ENCODE peak calls at places on chromosomes 11 and 22, in six cellular contexts. One of them, this sample, is unnamed.
A peak's percentile ranks its signal among the peaks of the same experiment; 100 is the strongest.

GRCh38 chr22:38401336-38402084 is 53.5 kb downstream of the KCNJ4 start:
- DNase-seq in stomach: no peak
- DNase-seq in psoas muscle: no peak
- DNase-seq in lower lobe of right lung: no peak
- DNase-seq in SK-N-SH: no peak
- DNase-seq in left lung: no peak
- DNase-seq in this sample: no peak

GRCh38 chr22:50500452-50500851 is 7.0 kb downstream of the LMF2 start:
- DNase-seq in stomach: no peak
- DNase-seq in psoas muscle: no peak
- DNase-seq in lower lobe of right lung: no peak
- DNase-seq in SK-N-SH: no peak
- DNase-seq in left lung: no peak
- DNase-seq in this sample: no peak

GRCh38 chr11:123616505-123617198 is 37.8 kb downstream of the SCN3B start:
- DNase-seq in stomach: no peak
- DNase-seq in psoas muscle: peak; percentile 84
- DNase-seq in lower lobe of right lung: no peak
- DNase-seq in SK-N-SH: peak; percentile 67
- DNase-seq in left lung: peak; percentile 35
- DNase-seq in this sample: no peak

GRCh38 chr11:115190196-115190595 is 314.0 kb downstream of the CADM1 start:
- DNase-seq in stomach: no peak
- DNase-seq in psoas muscle: no peak
- DNase-seq in lower lobe of right lung: no peak
- DNase-seq in SK-N-SH: no peak
- DNase-seq in left lung: no peak
- DNase-seq in this sample: no peak

GRCh38 chr11:94201004-94201465 is 72.4 kb downstream of the PANX1 start:
- DNase-seq in stomach: no peak
- DNase-seq in psoas muscle: no peak
- DNase-seq in lower lobe of right lung: no peak
- DNase-seq in SK-N-SH: no peak
- DNase-seq in left lung: no peak
- DNase-seq in this sample: no peak

GRCh38 chr22:21816787-21817496 is 50.5 kb downstream of the MAPK1 start:
- DNase-seq in stomach: no peak
- DNase-seq in psoas muscle: no peak
- DNase-seq in lower lobe of right lung: no peak
- DNase-seq in SK-N-SH: peak; percentile 20
- DNase-seq in left lung: no peak
- DNase-seq in this sample: peak; percentile 34

GRCh38 chr11:637593-638507 is 781 bp downstream of the DRD4 start:
- DNase-seq in stomach: no peak
- DNase-seq in psoas muscle: peak; percentile 51
- DNase-seq in lower lobe of right lung: no peak
- DNase-seq in SK-N-SH: peak; percentile 73
- DNase-seq in left lung: no peak
- DNase-seq in this sample: no peak

GRCh38 chr22:27443315-27443714 is 358.2 kb downstream of the MN1 start:
- DNase-seq in stomach: no peak
- DNase-seq in psoas muscle: peak; percentile 72
- DNase-seq in lower lobe of right lung: no peak
- DNase-seq in SK-N-SH: no peak
- DNase-seq in left lung: no peak
- DNase-seq in this sample: no peak

GRCh38 chr22:38109391-38110000 is 988 bp downstream of the BAIAP2L2 start:
- DNase-seq in stomach: no peak
- DNase-seq in psoas muscle: no peak
- DNase-seq in lower lobe of right lung: peak; percentile 44
- DNase-seq in SK-N-SH: no peak
- DNase-seq in left lung: no peak
- DNase-seq in this sample: no peak

GRCh38 chr22:29043906-29044575 is 17.6 kb downstream of the C22orf31 start:
- DNase-seq in stomach: no peak
- DNase-seq in psoas muscle: no peak
- DNase-seq in lower lobe of right lung: no peak
- DNase-seq in SK-N-SH: no peak
- DNase-seq in left lung: no peak
- DNase-seq in this sample: no peak

GRCh38 chr11:82979824-82980223 is 78.3 kb downstream of the DDIAS start:
- DNase-seq in stomach: no peak
- DNase-seq in psoas muscle: no peak
- DNase-seq in lower lobe of right lung: no peak
- DNase-seq in SK-N-SH: no peak
- DNase-seq in left lung: no peak
- DNase-seq in this sample: no peak

GRCh38 chr22:40033586-40034380 is 39.0 kb downstream of the FAM83F start:
- DNase-seq in stomach: no peak
- DNase-seq in psoas muscle: no peak
- DNase-seq in lower lobe of right lung: no peak
- DNase-seq in SK-N-SH: no peak
- DNase-seq in left lung: no peak
- DNase-seq in this sample: no peak

GRCh38 chr11:85821636-85822035 is 10.7 kb upstream of the SYTL2 start:
- DNase-seq in stomach: peak; percentile 57
- DNase-seq in psoas muscle: no peak
- DNase-seq in lower lobe of right lung: no peak
- DNase-seq in SK-N-SH: no peak
- DNase-seq in left lung: no peak
- DNase-seq in this sample: no peak

GRCh38 chr11:17770048-17770652 is 35.6 kb downstream of the KCNC1 start:
- DNase-seq in stomach: peak; percentile 50
- DNase-seq in psoas muscle: peak; percentile 55
- DNase-seq in lower lobe of right lung: no peak
- DNase-seq in SK-N-SH: peak; percentile 52
- DNase-seq in left lung: no peak
- DNase-seq in this sample: no peak

GRCh38 chr11:36719708-36720107 is 121.7 kb upstream of the RAG2 start:
- DNase-seq in stomach: no peak
- DNase-seq in psoas muscle: no peak
- DNase-seq in lower lobe of right lung: no peak
- DNase-seq in SK-N-SH: no peak
- DNase-seq in left lung: no peak
- DNase-seq in this sample: no peak

GRCh38 chr22:37370306-37370979 is 56.8 kb downstream of the ELFN2 start:
- DNase-seq in stomach: peak; percentile 29
- DNase-seq in psoas muscle: peak; percentile 64
- DNase-seq in lower lobe of right lung: peak; percentile 76
- DNase-seq in SK-N-SH: no peak
- DNase-seq in left lung: peak; percentile 75
- DNase-seq in this sample: peak; percentile 28

GRCh38 chr11:115720537-115721308 is 216.5 kb upstream of the CADM1 start:
- DNase-seq in stomach: no peak
- DNase-seq in psoas muscle: no peak
- DNase-seq in lower lobe of right lung: no peak
- DNase-seq in SK-N-SH: no peak
- DNase-seq in left lung: no peak
- DNase-seq in this sample: no peak

GRCh38 chr11:101430236-101430635 is 153.6 kb downstream of the TRPC6 start:
- DNase-seq in stomach: no peak
- DNase-seq in psoas muscle: no peak
- DNase-seq in lower lobe of right lung: no peak
- DNase-seq in SK-N-SH: no peak
- DNase-seq in left lung: no peak
- DNase-seq in this sample: no peak

GRCh38 chr22:17786435-17787158 is 12.3 kb upstream of the BID start:
- DNase-seq in stomach: peak; percentile 57
- DNase-seq in psoas muscle: peak; percentile 91
- DNase-seq in lower lobe of right lung: peak; percentile 54
- DNase-seq in SK-N-SH: no peak
- DNase-seq in left lung: no peak
- DNase-seq in this sample: no peak

GRCh38 chr11:25992254-25992653 is 339.7 kb upstream of the ANO3 start:
- DNase-seq in stomach: no peak
- DNase-seq in psoas muscle: no peak
- DNase-seq in lower lobe of right lung: no peak
- DNase-seq in SK-N-SH: no peak
- DNase-seq in left lung: no peak
- DNase-seq in this sample: no peak

GRCh38 chr11:122076721-122077120 is 39.3 kb downstream of the BLID start:
- DNase-seq in stomach: no peak
- DNase-seq in psoas muscle: no peak
- DNase-seq in lower lobe of right lung: no peak
- DNase-seq in SK-N-SH: no peak
- DNase-seq in left lung: no peak
- DNase-seq in this sample: no peak

GRCh38 chr11:132084433-132084832 is 714.0 kb downstream of the NTM start:
- DNase-seq in stomach: no peak
- DNase-seq in psoas muscle: no peak
- DNase-seq in lower lobe of right lung: no peak
- DNase-seq in SK-N-SH: no peak
- DNase-seq in left lung: no peak
- DNase-seq in this sample: no peak

GRCh38 chr11:132078230-132078629 is 707.8 kb downstream of the NTM start:
- DNase-seq in stomach: no peak
- DNase-seq in psoas muscle: no peak
- DNase-seq in lower lobe of right lung: no peak
- DNase-seq in SK-N-SH: no peak
- DNase-seq in left lung: no peak
- DNase-seq in this sample: no peak

GRCh38 chr11:132078677-132079076 is 708.3 kb downstream of the NTM start:
- DNase-seq in stomach: no peak
- DNase-seq in psoas muscle: no peak
- DNase-seq in lower lobe of right lung: no peak
- DNase-seq in SK-N-SH: no peak
- DNase-seq in left lung: no peak
- DNase-seq in this sample: no peak

GRCh38 chr11:132080121-132080520 is 709.7 kb downstream of the NTM start:
- DNase-seq in stomach: no peak
- DNase-seq in psoas muscle: no peak
- DNase-seq in lower lobe of right lung: no peak
- DNase-seq in SK-N-SH: no peak
- DNase-seq in left lung: no peak
- DNase-seq in this sample: no peak

DNA sequence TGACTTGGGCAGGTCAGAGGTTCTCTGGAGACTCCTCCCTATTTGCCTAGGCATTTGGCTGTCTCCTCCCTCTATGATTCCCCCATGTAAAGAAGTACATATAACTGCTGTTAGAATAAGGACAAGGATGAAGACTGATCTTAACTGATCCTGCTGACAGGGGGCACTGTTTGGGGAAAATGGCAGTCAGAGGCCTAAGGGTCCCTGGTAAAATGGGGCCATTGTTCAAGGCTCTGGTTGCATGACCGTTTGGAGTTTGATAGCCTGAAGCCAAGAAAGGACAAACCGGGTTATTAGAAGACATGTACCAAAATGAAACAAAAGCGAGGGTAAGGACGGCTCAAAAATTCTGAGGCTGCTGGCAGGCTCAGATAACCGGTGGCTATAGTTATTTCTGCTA is 712.2 kb downstream of the NTM start:
- DNase-seq in stomach: no peak
- DNase-seq in psoas muscle: no peak
- DNase-seq in lower lobe of right lung: no peak
- DNase-seq in SK-N-SH: no peak
- DNase-seq in left lung: no peak
- DNase-seq in this sample: no peak
- TF ChIP-seq CTCF in stomach: no peak
- TF ChIP-seq CTCF in psoas muscle: no peak
- TF ChIP-seq CTCF in lower lobe of right lung: no peak
- TF ChIP-seq CTCF in SK-N-SH: no peak
- TF ChIP-seq CTCF in left lung: no peak
- TF ChIP-seq CTCF in this sample: no peak

GRCh38 chr22:46508391-46508999 is 28.9 kb downstream of the CELSR1 start:
- DNase-seq in stomach: no peak
- DNase-seq in psoas muscle: no peak
- DNase-seq in lower lobe of right lung: no peak
- DNase-seq in SK-N-SH: no peak
- DNase-seq in left lung: no peak
- DNase-seq in this sample: no peak
- TF ChIP-seq CTCF in stomach: no peak
- TF ChIP-seq CTCF in psoas muscle: no peak
- TF ChIP-seq CTCF in lower lobe of right lung: no peak
- TF ChIP-seq CTCF in SK-N-SH: no peak
- TF ChIP-seq CTCF in left lung: no peak
- TF ChIP-seq CTCF in this sample: no peak

DNA sequence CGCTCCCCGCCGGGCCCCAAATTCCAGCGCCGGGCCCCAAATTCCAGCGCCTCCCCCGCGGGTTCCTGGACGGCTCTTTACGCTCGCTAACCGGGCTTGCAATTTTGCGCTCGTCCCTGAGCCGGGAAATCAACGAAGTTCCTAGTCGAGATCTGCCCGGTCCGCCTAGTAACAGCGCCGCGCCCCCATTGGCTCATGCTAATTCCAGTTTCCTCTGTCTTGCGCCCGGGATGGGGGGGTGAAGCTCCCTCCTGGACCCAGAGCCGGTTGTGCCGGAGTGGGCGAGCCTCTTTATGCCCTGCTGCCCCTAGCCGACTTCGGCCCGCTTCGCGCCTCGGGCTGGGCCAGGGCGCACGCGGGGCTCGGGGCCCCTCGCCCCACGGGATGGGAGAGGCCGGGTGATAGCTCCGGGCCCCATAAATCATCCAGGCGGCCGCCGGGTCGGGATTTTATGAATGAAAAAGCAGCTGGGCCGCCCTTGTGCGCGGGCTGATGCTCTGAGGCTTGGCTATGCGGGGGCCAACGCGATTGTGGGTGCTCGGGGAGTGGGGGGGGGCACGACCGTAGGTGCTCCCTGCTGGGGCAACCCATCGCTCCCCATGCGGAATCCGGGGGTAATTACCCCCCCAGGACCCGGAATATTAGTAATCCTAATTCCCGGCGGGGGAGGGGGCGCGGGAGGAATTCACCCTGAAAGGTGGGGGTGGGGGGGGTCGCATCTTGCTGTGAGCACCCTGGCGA is 1.8 kb upstream of the CCND1 start:
- DNase-seq in stomach: peak; percentile 91
- DNase-seq in psoas muscle: peak; percentile 89
- DNase-seq in lower lobe of right lung: peak; percentile 95
- DNase-seq in SK-N-SH: peak; percentile 93
- DNase-seq in left lung: peak; percentile 92
- DNase-seq in this sample: no peak
- TF ChIP-seq CTCF in stomach: no peak
- TF ChIP-seq CTCF in psoas muscle: no peak
- TF ChIP-seq CTCF in lower lobe of right lung: no peak
- TF ChIP-seq CTCF in SK-N-SH: no peak
- TF ChIP-seq CTCF in left lung: no peak
- TF ChIP-seq CTCF in this sample: no peak

GRCh38 chr11:118670063-118670462 is 9.4 kb downstream of the TREH start:
- DNase-seq in stomach: no peak
- DNase-seq in psoas muscle: no peak
- DNase-seq in lower lobe of right lung: no peak
- DNase-seq in SK-N-SH: no peak
- DNase-seq in left lung: no peak
- DNase-seq in this sample: no peak

GRCh38 chr11:118671254-118671653 is 8.2 kb downstream of the TREH start:
- DNase-seq in stomach: no peak
- DNase-seq in psoas muscle: no peak
- DNase-seq in lower lobe of right lung: no peak
- DNase-seq in SK-N-SH: no peak
- DNase-seq in left lung: no peak
- DNase-seq in this sample: no peak

GRCh38 chr11:118673361-118674093 is 5.9 kb downstream of the TREH start:
- DNase-seq in stomach: no peak
- DNase-seq in psoas muscle: no peak
- DNase-seq in lower lobe of right lung: no peak
- DNase-seq in SK-N-SH: no peak
- DNase-seq in left lung: no peak
- DNase-seq in this sample: peak; percentile 3

GRCh38 chr11:118674094-118674460 is 5.4 kb downstream of the TREH start:
- DNase-seq in stomach: no peak
- DNase-seq in psoas muscle: no peak
- DNase-seq in lower lobe of right lung: no peak
- DNase-seq in SK-N-SH: no peak
- DNase-seq in left lung: no peak
- DNase-seq in this sample: no peak

GRCh38 chr11:118672865-118673264 is 6.6 kb downstream of the TREH start:
- DNase-seq in stomach: no peak
- DNase-seq in psoas muscle: no peak
- DNase-seq in lower lobe of right lung: no peak
- DNase-seq in SK-N-SH: no peak
- DNase-seq in left lung: no peak
- DNase-seq in this sample: no peak
- TF ChIP-seq CTCF in stomach: no peak
- TF ChIP-seq CTCF in psoas muscle: no peak
- TF ChIP-seq CTCF in lower lobe of right lung: no peak
- TF ChIP-seq CTCF in SK-N-SH: no peak
- TF ChIP-seq CTCF in left lung: no peak
- TF ChIP-seq CTCF in this sample: no peak

This sample was measured in activated B cell treated with CpG ODN at 0.5 μM for 24 hours.